ENCODE peak calls at places on chromosome 20, in seven cellular contexts. E is SK-N-SH, L is H1, S is HepG2, Q is GM12891, X is GM12878, Y is K562. B is an unnamed sample.

GRCh38 chr20:41287327-41287726 is 30.2 kb downstream of the ZHX3 start:
- DNase-seq in S (no peak), X (no peak), E (no peak), Q (no peak), L (no peak), Y (no peak), B (no peak)

GRCh38 chr20:10474606-10475184 is 39.6 kb downstream of the SLX4IP start:
- DNase-seq in L (no peak), S (no peak), E (no peak), X (no peak), Q (no peak), Y (no peak), B (no peak)

GRCh38 chr20:5400164-5400762 is 83.5 kb upstream of the PROKR2 start:
- DNase-seq in L (peak; percentile 57), Y (peak; percentile 10), E (no peak), S (peak; percentile 35), X (no peak), Q (no peak), B (no peak)

GRCh38 chr20:35006531-35006971 is 50.9 kb downstream of the MYH7B start:
- DNase-seq in X (no peak), Q (no peak), S (no peak), L (no peak), Y (no peak), E (peak; percentile 15), B (peak; percentile 17)

GRCh38 chr20:22684072-22684762 is 99.8 kb upstream of the FOXA2 start:
- DNase-seq in X (peak; percentile 15), S (peak; percentile 84), Q (peak; percentile 39), E (peak; percentile 58), Y (peak; percentile 67), L (peak; percentile 83), B (peak; percentile 24)

GRCh38 chr20:840503-840857 is 7.0 kb downstream of the FAM110A start:
- DNase-seq in X (no peak), E (no peak), Y (no peak), L (no peak), Q (no peak), S (no peak), B (no peak)

GRCh38 chr20:48339986-48340884 is 487.6 kb downstream of the PREX1 start:
- DNase-seq in Q (no peak), S (no peak), Y (no peak), L (no peak), E (no peak), X (no peak), B (no peak)

GRCh38 chr20:51338692-51339440 is 203.7 kb downstream of the NFATC2 start:
- DNase-seq in L (no peak), E (no peak), S (no peak), Y (peak; percentile 24), Q (no peak), X (no peak), B (no peak)

GRCh38 chr20:2137552-2138201 is 36.0 kb downstream of the STK35 start:
- DNase-seq in S (no peak), Y (no peak), Q (no peak), L (no peak), E (no peak), X (no peak), B (no peak)

GRCh38 chr20:59141818-59142581 is 21.6 kb upstream of the ZNF831 start:
- DNase-seq in Y (peak; percentile 42), E (no peak), X (no peak), Q (no peak), S (no peak), L (peak; percentile 70), B (no peak)

GRCh38 chr20:9353916-9354276 is 160.5 kb upstream of the LAMP5 start:
- DNase-seq in Q (no peak), L (no peak), S (no peak), E (no peak), X (no peak), Y (no peak), B (no peak)

GRCh38 chr20:64247970-64248841 is 7.3 kb upstream of the PCMTD2 start:
- DNase-seq in X (no peak), Q (no peak), L (no peak), E (no peak), Y (peak; percentile 43), S (no peak), B (no peak)

GRCh38 chr20:23795526-23795925 is 31.0 kb downstream of the CST2 start:
- DNase-seq in Y (no peak), Q (no peak), L (no peak), S (no peak), E (no peak), X (no peak), B (no peak)

GRCh38 chr20:51542033-51542893 is at the start of gene NFATC2:
- DNase-seq in E (peak; percentile 90), X (no peak), Q (peak; percentile 49), S (peak; percentile 65), Y (peak; percentile 98), L (peak; percentile 77), B (peak; percentile 86)

GRCh38 chr20:31476648-31477220 is 1.6 kb downstream of the REM1 start:
- DNase-seq in Y (no peak), L (no peak), Q (no peak), E (no peak), S (no peak), X (no peak), B (no peak)

GRCh38 chr20:10115021-10115420 is 80.2 kb downstream of the ANKEF1 start:
- DNase-seq in X (no peak), Y (no peak), Q (no peak), E (no peak), L (no peak), S (no peak), B (no peak)

DNA sequence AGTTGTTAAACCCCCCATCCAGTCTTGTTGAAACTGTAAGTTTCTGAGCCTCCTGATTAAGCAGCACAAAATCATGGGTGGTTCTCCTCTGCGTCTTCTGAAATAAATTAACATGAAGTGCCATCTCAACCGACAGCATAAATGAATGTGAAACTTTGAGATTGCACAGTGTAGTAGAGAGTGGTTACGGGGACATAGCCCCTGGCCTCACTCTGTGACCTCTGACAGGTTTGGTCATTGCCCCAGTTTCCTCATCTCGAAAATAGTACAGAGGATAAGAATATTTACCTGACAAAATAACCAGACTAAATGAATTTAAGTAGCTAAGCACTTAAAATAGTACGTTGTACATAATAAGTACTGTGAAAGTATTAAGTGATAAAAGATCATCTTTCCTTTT is 19.1 kb downstream of the NKX2-4 start:
- DNase-seq in Q (no peak), X (no peak), S (no peak), L (no peak), E (no peak), Y (no peak), B (no peak)
- TF ChIP-seq TAF1 in Q (no peak), X (no peak), S (no peak), L (no peak), E (no peak), Y (no peak), B (no peak)

GRCh38 chr20:53565254-53565653 is 28.4 kb downstream of the ZNF217 start:
- DNase-seq in Y (no peak), L (no peak), Q (no peak), X (no peak), S (no peak), E (no peak), B (no peak)
- TF ChIP-seq TAF1 in Y (no peak), L (no peak), Q (no peak), X (no peak), S (no peak), E (no peak), B (no peak)

GRCh38 chr20:25036331-25036936 is 21.5 kb downstream of the ACSS1 start:
- DNase-seq in X (no peak), E (no peak), L (no peak), S (no peak), Y (no peak), Q (no peak), B (no peak)

GRCh38 chr20:25038103-25038410 is 19.9 kb downstream of the ACSS1 start:
- DNase-seq in E (no peak), Y (no peak), Q (no peak), S (no peak), X (no peak), L (no peak), B (no peak)

GRCh38 chr20:25035924-25036323 is 22.0 kb downstream of the ACSS1 start:
- DNase-seq in E (no peak), S (no peak), X (no peak), Q (no peak), L (no peak), Y (no peak), B (no peak)

GRCh38 chr20:25038591-25039015 is 19.3 kb downstream of the ACSS1 start:
- DNase-seq in Y (no peak), L (no peak), E (no peak), Q (no peak), S (no peak), X (no peak), B (no peak)

GRCh38 chr20:25037288-25038102 is 20.4 kb downstream of the ACSS1 start:
- DNase-seq in E (no peak), L (no peak), Y (no peak), S (no peak), Q (no peak), X (no peak), B (no peak)
- TF ChIP-seq TAF1 in E (no peak), L (no peak), Y (no peak), S (no peak), Q (no peak), X (no peak), B (no peak)

DNA sequence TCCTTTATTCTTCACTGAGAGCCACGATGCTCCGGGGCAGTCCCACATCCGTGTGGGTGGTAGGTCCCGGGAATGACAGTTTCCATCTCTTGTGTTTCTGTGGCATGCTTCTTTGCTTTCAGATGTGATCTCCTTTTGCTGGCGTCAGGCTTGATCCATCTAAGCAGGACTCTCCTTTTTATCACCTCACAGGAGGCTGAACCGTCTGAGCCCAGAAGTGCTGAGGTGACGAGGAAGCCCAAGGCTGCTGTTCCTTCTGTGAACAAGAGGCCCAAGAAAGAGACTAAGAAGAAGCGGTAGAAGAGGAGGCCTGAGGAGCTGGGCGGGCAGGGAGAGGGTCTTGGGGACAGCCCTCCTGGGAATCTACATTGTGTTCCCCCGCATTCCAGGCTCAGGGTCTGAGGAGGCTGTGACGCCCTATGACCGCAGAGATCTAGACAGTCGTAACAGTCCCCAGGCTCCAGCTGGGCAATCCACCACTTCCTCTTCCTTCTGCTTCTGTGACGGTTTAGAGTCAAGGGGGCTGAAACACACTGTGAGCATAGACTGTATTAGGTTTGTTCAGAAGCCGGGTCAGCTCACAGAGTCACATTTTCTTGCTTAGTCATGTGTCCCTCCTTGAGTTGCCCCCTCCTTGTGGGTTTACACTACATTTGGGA is 26.8 kb downstream of the MANBAL start:
- DNase-seq in Y (no peak), L (no peak), X (no peak), S (no peak), Q (peak; percentile 63), E (no peak), B (peak; percentile 61)
- TF ChIP-seq TAF1 in Y (no peak), L (no peak), X (no peak), S (no peak), Q (no peak), E (no peak), B (no peak)

GRCh38 chr20:44952731-44953130 is 7.5 kb downstream of the TOMM34 start:
- DNase-seq in Y (no peak), Q (no peak), X (no peak), L (no peak), S (no peak), E (no peak), B (no peak)
- TF ChIP-seq TAF1 in Y (no peak), Q (no peak), X (no peak), L (no peak), S (no peak), E (no peak), B (no peak)